ENCODE peak calls at places on chromosomes 6 and 20, in ten cellular contexts. One of them, this sample, is unnamed.

GRCh38 chr6:11085758-11086435 is 7.7 kb upstream of the SMIM13 start:
- DNase-seq in transverse colon: no peak
- DNase-seq in HuH-7.5: no peak
- DNase-seq in AG09319: no peak
- DNase-seq in lower leg skin: no peak
- DNase-seq in aorta: no peak
- DNase-seq in ACHN: peak; percentile 9
- DNase-seq in left ventricle myocardium inferior: no peak
- DNase-seq in cardiac fibroblast: peak; percentile 69
- DNase-seq in dermis blood vessel endothelial cell: no peak
- DNase-seq in this sample: no peak

GRCh38 chr6:134080171-134080795 is 27.9 kb upstream of the SLC2A12 start:
- DNase-seq in ACHN: no peak
- DNase-seq in AG09319: no peak
- DNase-seq in cardiac fibroblast: no peak
- DNase-seq in aorta: no peak
- DNase-seq in HuH-7.5: no peak
- DNase-seq in dermis blood vessel endothelial cell: no peak
- DNase-seq in transverse colon: peak; percentile 34
- DNase-seq in lower leg skin: no peak
- DNase-seq in left ventricle myocardium inferior: no peak
- DNase-seq in this sample: no peak

GRCh38 chr20:11234181-11234969 is 560.6 kb upstream of the JAG1 start:
- DNase-seq in HuH-7.5: no peak
- DNase-seq in aorta: no peak
- DNase-seq in AG09319: no peak
- DNase-seq in transverse colon: no peak
- DNase-seq in cardiac fibroblast: peak; percentile 22
- DNase-seq in lower leg skin: no peak
- DNase-seq in dermis blood vessel endothelial cell: peak; percentile 36
- DNase-seq in left ventricle myocardium inferior: no peak
- DNase-seq in ACHN: no peak
- DNase-seq in this sample: no peak

GRCh38 chr20:38790210-38791053 is 15.1 kb upstream of the PPP1R16B start:
- DNase-seq in aorta: no peak
- DNase-seq in cardiac fibroblast: peak; percentile 19
- DNase-seq in AG09319: no peak
- DNase-seq in left ventricle myocardium inferior: no peak
- DNase-seq in HuH-7.5: peak; percentile 21
- DNase-seq in transverse colon: no peak
- DNase-seq in dermis blood vessel endothelial cell: peak; percentile 79
- DNase-seq in lower leg skin: no peak
- DNase-seq in ACHN: peak; percentile 65
- DNase-seq in this sample: peak; percentile 34

GRCh38 chr6:87806635-87807034 is 104.6 kb upstream of the AKIRIN2 start:
- DNase-seq in transverse colon: no peak
- DNase-seq in aorta: no peak
- DNase-seq in lower leg skin: no peak
- DNase-seq in cardiac fibroblast: no peak
- DNase-seq in AG09319: no peak
- DNase-seq in HuH-7.5: no peak
- DNase-seq in ACHN: no peak
- DNase-seq in left ventricle myocardium inferior: no peak
- DNase-seq in dermis blood vessel endothelial cell: no peak
- DNase-seq in this sample: no peak

GRCh38 chr6:117441824-117442264 is 16.1 kb upstream of the ROS1 start:
- DNase-seq in transverse colon: no peak
- DNase-seq in AG09319: no peak
- DNase-seq in cardiac fibroblast: peak; percentile 70
- DNase-seq in dermis blood vessel endothelial cell: no peak
- DNase-seq in ACHN: no peak
- DNase-seq in HuH-7.5: peak; percentile 13
- DNase-seq in aorta: no peak
- DNase-seq in lower leg skin: no peak
- DNase-seq in left ventricle myocardium inferior: no peak
- DNase-seq in this sample: no peak

GRCh38 chr6:153092082-153093013 is 38.7 kb downstream of the RGS17 start:
- DNase-seq in transverse colon: no peak
- DNase-seq in HuH-7.5: no peak
- DNase-seq in lower leg skin: no peak
- DNase-seq in dermis blood vessel endothelial cell: peak; percentile 84
- DNase-seq in aorta: no peak
- DNase-seq in AG09319: peak; percentile 59
- DNase-seq in cardiac fibroblast: peak; percentile 84
- DNase-seq in ACHN: peak; percentile 50
- DNase-seq in left ventricle myocardium inferior: no peak
- DNase-seq in this sample: no peak

GRCh38 chr6:32868257-32868788 is 14.3 kb downstream of the PSMB9 start:
- DNase-seq in transverse colon: peak; percentile 86
- DNase-seq in AG09319: no peak
- DNase-seq in lower leg skin: peak; percentile 95
- DNase-seq in cardiac fibroblast: peak; percentile 80
- DNase-seq in ACHN: peak; percentile 70
- DNase-seq in aorta: peak; percentile 86
- DNase-seq in dermis blood vessel endothelial cell: peak; percentile 86
- DNase-seq in HuH-7.5: no peak
- DNase-seq in left ventricle myocardium inferior: peak; percentile 68
- DNase-seq in this sample: peak; percentile 85

GRCh38 chr20:10924628-10925266 is 250.9 kb upstream of the JAG1 start:
- DNase-seq in lower leg skin: no peak
- DNase-seq in ACHN: no peak
- DNase-seq in dermis blood vessel endothelial cell: no peak
- DNase-seq in HuH-7.5: no peak
- DNase-seq in cardiac fibroblast: peak; percentile 61
- DNase-seq in AG09319: peak; percentile 85
- DNase-seq in transverse colon: no peak
- DNase-seq in aorta: no peak
- DNase-seq in left ventricle myocardium inferior: no peak
- DNase-seq in this sample: no peak

GRCh38 chr6:146041282-146041681 is 12.4 kb downstream of the GRM1 start:
- DNase-seq in HuH-7.5: no peak
- DNase-seq in left ventricle myocardium inferior: no peak
- DNase-seq in cardiac fibroblast: peak; percentile 31
- DNase-seq in lower leg skin: no peak
- DNase-seq in AG09319: no peak
- DNase-seq in transverse colon: no peak
- DNase-seq in aorta: no peak
- DNase-seq in dermis blood vessel endothelial cell: peak; percentile 74
- DNase-seq in ACHN: peak; percentile 44
- DNase-seq in this sample: no peak

This sample was measured in neural crest cell.